ENCODE peak calls at places on chromosomes 2 and 18, in five cellular contexts. One of them, this sample, is unnamed.

GRCh38 chr2:1495676-1496393 is 82.6 kb downstream of the TPO start:
- DNase-seq in fibroblast of the aortic adventitia: no peak
- DNase-seq in left cardiac atrium: no peak
- DNase-seq in AG20443: no peak
- DNase-seq in GM03348: no peak
- DNase-seq in this sample: no peak

GRCh38 chr2:219664041-219664440 is 36.6 kb downstream of the SLC4A3 start:
- DNase-seq in fibroblast of the aortic adventitia: no peak
- DNase-seq in left cardiac atrium: no peak
- DNase-seq in AG20443: no peak
- DNase-seq in GM03348: no peak
- DNase-seq in this sample: no peak

GRCh38 chr18:46829947-46830346 is 73.1 kb upstream of the ST8SIA5 start:
- DNase-seq in fibroblast of the aortic adventitia: no peak
- DNase-seq in left cardiac atrium: no peak
- DNase-seq in AG20443: no peak
- DNase-seq in GM03348: no peak
- DNase-seq in this sample: no peak

GRCh38 chr2:79120194-79120713 is at the start of gene REG1A:
- DNase-seq in fibroblast of the aortic adventitia: no peak
- DNase-seq in left cardiac atrium: no peak
- DNase-seq in AG20443: no peak
- DNase-seq in GM03348: no peak
- DNase-seq in this sample: no peak

GRCh38 chr18:57060814-57061213 is 86.1 kb upstream of the BOD1L2 start:
- DNase-seq in fibroblast of the aortic adventitia: no peak
- DNase-seq in left cardiac atrium: no peak
- DNase-seq in AG20443: no peak
- DNase-seq in GM03348: no peak
- DNase-seq in this sample: no peak

GRCh38 chr2:44100351-44100750 is 68.3 kb upstream of the PPM1B start:
- DNase-seq in fibroblast of the aortic adventitia: peak; percentile 99
- DNase-seq in left cardiac atrium: peak; percentile 72
- DNase-seq in AG20443: peak; percentile 95
- DNase-seq in GM03348: peak; percentile 89
- DNase-seq in this sample: no peak

GRCh38 chr2:10912076-10912731 is 470 bp downstream of the KCNF1 start:
- DNase-seq in fibroblast of the aortic adventitia: no peak
- DNase-seq in left cardiac atrium: no peak
- DNase-seq in AG20443: no peak
- DNase-seq in GM03348: no peak
- DNase-seq in this sample: no peak

GRCh38 chr2:102505290-102505689 is 32.3 kb downstream of the SLC9A4 start:
- DNase-seq in fibroblast of the aortic adventitia: no peak
- DNase-seq in left cardiac atrium: no peak
- DNase-seq in AG20443: no peak
- DNase-seq in GM03348: no peak
- DNase-seq in this sample: no peak

GRCh38 chr2:104420420-104420819 is 433.5 kb upstream of the POU3F3 start:
- DNase-seq in fibroblast of the aortic adventitia: no peak
- DNase-seq in left cardiac atrium: no peak
- DNase-seq in AG20443: no peak
- DNase-seq in GM03348: no peak
- DNase-seq in this sample: no peak

GRCh38 chr2:172179045-172179742 is 76.5 kb upstream of the DLX2 start:
- DNase-seq in fibroblast of the aortic adventitia: no peak
- DNase-seq in left cardiac atrium: no peak
- DNase-seq in AG20443: peak; percentile 47
- DNase-seq in GM03348: peak; percentile 47
- DNase-seq in this sample: no peak

GRCh38 chr2:108451976-108452375 is 3.0 kb downstream of the GCC2 start:
- DNase-seq in fibroblast of the aortic adventitia: no peak
- DNase-seq in left cardiac atrium: no peak
- DNase-seq in AG20443: no peak
- DNase-seq in GM03348: no peak
- DNase-seq in this sample: no peak

This sample was measured in ovary.